ENCODE peak calls at places on chromosome X, in five cellular contexts. H is cardiac fibroblast, M is NB4, S is fibroblast of lung, N is endothelial cell of umbilical vein. Q is an unnamed sample.

GRCh38 chrX:79371640-79372039 is 4.5 kb upstream of the ITM2A start:
- DNase-seq in H (no peak), M (no peak), S (no peak), N (no peak), Q (no peak)

GRCh38 chrX:132090370-132091152 is 37.3 kb downstream of the FRMD7 start:
- DNase-seq in H (no peak), M (peak), S (no peak), N (no peak), Q (no peak)

GRCh38 chrX:106035064-106035463 is 3.5 kb downstream of the SERPINA7 start:
- DNase-seq in H (peak), M (peak), S (no peak), N (no peak), Q (no peak)

GRCh38 chrX:45903781-45904201 is 641.4 kb downstream of the ZNF674 start:
- DNase-seq in H (no peak), M (no peak), S (no peak), N (peak), Q (no peak)

GRCh38 chrX:152072236-152072635 is 66.1 kb downstream of the MAGEA10 start:
- DNase-seq in H (peak), M (no peak), S (peak), N (peak), Q (peak)

GRCh38 chrX:74218895-74219294 is 85.1 kb upstream of the ZCCHC13 start:
- DNase-seq in H (no peak), M (no peak), S (no peak), N (no peak), Q (no peak)

GRCh38 chrX:110146521-110146920 is 143.6 kb downstream of the TMEM164 start:
- DNase-seq in H (peak), M (peak), S (peak), N (peak), Q (no peak)

GRCh38 chrX:87664381-87664780 is 146.8 kb downstream of the KLHL4 start:
- DNase-seq in H (peak), M (peak), S (peak), N (peak), Q (no peak)

GRCh38 chrX:69153060-69153730 is 12.1 kb downstream of the PJA1 start:
- DNase-seq in H (peak), M (peak), S (peak), N (no peak), Q (no peak)

GRCh38 chrX:46624090-46624786 is 50.7 kb downstream of the CHST7 start:
- DNase-seq in H (no peak), M (no peak), S (no peak), N (no peak), Q (no peak)

GRCh38 chrX:72117636-72118215 is 14.0 kb downstream of the RTL5 start:
- DNase-seq in H (no peak), M (no peak), S (no peak), N (no peak), Q (no peak)

GRCh38 chrX:150898343-150899190 is at the start of gene CD99L2:
- DNase-seq in H (peak), M (peak), S (peak), N (peak), Q (peak)

GRCh38 chrX:55524487-55524886 is 34.8 kb upstream of the USP51 start:
- DNase-seq in H (peak), M (peak), S (peak), N (no peak), Q (no peak)

GRCh38 chrX:113828470-113828869 is 755.4 kb upstream of the HTR2C start:
- DNase-seq in H (no peak), M (no peak), S (no peak), N (no peak), Q (no peak)

DNA sequence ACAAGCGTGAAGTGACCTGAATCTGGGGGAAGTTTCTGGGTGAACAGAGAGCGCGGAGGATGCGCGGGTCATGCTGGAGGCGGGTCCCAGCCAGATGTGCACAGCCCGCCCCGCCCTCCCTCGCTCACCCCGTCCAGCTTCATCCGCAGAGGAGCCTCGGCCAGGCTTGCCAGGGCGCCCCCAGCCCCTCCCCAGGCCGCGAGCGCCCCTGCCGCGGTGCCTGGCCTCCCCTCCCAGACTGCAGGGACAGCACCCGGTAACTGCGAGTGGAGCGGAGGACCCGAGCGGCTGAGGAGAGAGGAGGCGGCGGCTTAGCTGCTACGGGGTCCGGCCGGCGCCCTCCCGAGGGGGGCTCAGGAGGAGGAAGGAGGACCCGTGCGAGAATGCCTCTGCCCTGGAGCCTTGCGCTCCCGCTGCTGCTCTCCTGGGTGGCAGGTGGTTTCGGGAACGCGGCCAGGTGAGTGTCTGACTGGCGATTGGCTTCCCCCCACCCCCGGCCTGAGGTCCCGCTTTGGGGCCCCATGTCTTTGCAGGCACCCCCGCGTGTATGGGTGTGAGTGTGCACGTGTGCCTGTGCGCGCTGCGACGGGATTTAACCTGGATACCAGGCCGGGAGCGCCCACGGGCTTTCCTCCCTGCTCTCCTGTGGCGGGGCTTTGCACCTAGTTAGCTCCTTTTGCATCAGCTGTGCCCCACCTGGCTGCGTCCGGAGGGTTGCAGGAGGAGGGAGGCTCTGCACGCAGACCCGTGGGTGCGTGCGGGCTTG is at the start of gene EGFL6:
- DNase-seq in H (no peak), M (no peak), S (no peak), N (no peak), Q (no peak)
- H3K4me3 ChIP-seq in H (no peak), M (no peak), S (no peak), N (no peak), Q (no peak)

GRCh38 chrX:42603016-42603415 is 174.9 kb downstream of the PPP1R2C start:
- DNase-seq in H (no peak), M (no peak), S (no peak), N (no peak), Q (no peak)

GRCh38 chrX:42606591-42606990 is 171.4 kb downstream of the PPP1R2C start:
- DNase-seq in H (no peak), M (no peak), S (no peak), N (no peak), Q (no peak)

GRCh38 chrX:42602566-42602965 is 175.4 kb downstream of the PPP1R2C start:
- DNase-seq in H (no peak), M (no peak), S (no peak), N (no peak), Q (no peak)

GRCh38 chrX:42604302-42604701 is 173.7 kb downstream of the PPP1R2C start:
- DNase-seq in H (no peak), M (no peak), S (no peak), N (no peak), Q (no peak)

DNA sequence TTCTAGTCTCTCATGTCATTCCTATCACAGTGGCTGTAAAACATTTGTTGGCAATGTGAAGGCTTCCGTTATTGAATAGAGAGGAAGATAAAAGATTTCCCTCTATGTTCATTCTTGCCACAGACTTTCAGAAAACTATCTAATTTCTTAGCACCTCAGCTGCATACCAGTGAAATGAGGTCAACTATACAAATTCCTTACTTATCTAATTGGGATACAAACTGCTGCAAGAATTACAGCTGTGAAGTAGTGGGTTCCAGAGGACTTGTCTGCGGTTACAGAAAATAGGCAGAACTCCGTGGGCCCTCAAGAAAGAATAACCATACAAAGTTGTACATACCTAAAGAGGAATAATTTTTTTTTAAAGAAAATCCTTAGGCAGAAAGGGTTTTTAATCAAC is 175.8 kb downstream of the PPP1R2C start:
- DNase-seq in H (peak), M (no peak), S (no peak), N (no peak), Q (no peak)
- TF ChIP-seq CTCF in H (no peak), M (no peak), S (no peak), N (no peak), Q (no peak)

GRCh38 chrX:111470681-111471403 is 40.6 kb upstream of the SERTM2 start:
- DNase-seq in H (no peak), M (no peak), S (no peak), N (no peak), Q (no peak)
- H3K4me3 ChIP-seq in H (no peak), M (no peak), S (no peak), N (no peak), Q (no peak)

GRCh38 chrX:82218361-82218760 is 1016.5 kb downstream of the SH3BGRL start:
- DNase-seq in H (no peak), M (peak), S (peak), N (no peak), Q (no peak)
- TF ChIP-seq CTCF in H (no peak), M (no peak), S (no peak), N (no peak), Q (no peak)

GRCh38 chrX:9339603-9340569 is 125.0 kb upstream of the TBL1X start:
- DNase-seq in H (no peak), M (peak), S (peak), N (no peak), Q (no peak)

GRCh38 chrX:9340619-9341304 is 124.1 kb upstream of the TBL1X start:
- DNase-seq in H (peak), M (peak), S (peak), N (peak), Q (no peak)

GRCh38 chrX:9343971-9344370 is 120.9 kb upstream of the TBL1X start:
- DNase-seq in H (no peak), M (no peak), S (no peak), N (no peak), Q (no peak)

GRCh38 chrX:9342581-9343051 is 122.2 kb upstream of the TBL1X start:
- DNase-seq in H (peak), M (peak), S (peak), N (peak), Q (no peak)

GRCh38 chrX:9341305-9342201 is 123.3 kb upstream of the TBL1X start:
- DNase-seq in H (peak), M (peak), S (peak), N (peak), Q (no peak)
- H3K4me3 ChIP-seq in H (no peak), M (peak), S (no peak), N (no peak), Q (peak)

GRCh38 chrX:39772057-39772832 is 325.5 kb downstream of the BCOR start:
- DNase-seq in H (no peak), M (peak), S (peak), N (peak), Q (no peak)
- TF ChIP-seq CTCF in H (no peak), M (no peak), S (no peak), N (no peak), Q (no peak)

DNA sequence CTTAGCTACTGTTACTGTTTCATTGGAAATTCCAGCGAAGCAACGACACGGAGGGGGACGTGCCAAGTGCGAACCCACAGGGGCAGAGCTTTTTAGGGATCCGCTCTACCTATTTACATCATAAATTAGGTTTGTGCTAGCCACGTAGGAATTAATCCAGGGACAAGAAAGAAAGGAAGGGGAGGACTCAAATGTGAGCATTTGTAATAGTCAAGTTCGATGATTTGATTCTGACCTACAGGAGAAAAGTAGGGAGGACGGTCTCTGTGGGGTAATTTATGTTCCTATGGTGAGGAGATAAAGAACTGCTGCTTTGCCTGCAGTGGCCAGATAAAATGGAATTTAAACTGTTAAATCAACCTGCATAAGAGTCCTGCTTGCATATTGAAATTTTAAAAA is 1.7 kb downstream of the INTS6L start:
- DNase-seq in H (no peak), M (no peak), S (no peak), N (no peak), Q (no peak)
- H3K4me3 ChIP-seq in H (peak), M (peak), S (peak), N (peak), Q (peak)